ENCODE peak calls at places on chromosomes 4 and X, in eight cellular contexts. M is HCT116, A is GM23338, H is hepatocyte, F is GM23248, R is PC-3, B is neural progenitor cell, V is SK-N-SH. L is an unnamed sample. For H3K27me3, the result is how much of the 10 kb centered on the place peaks cover.

GRCh38 chrX:111322231-111322855 is 52.1 kb upstream of the CAPN6 start:
- DNase-seq in R (no peak), B (peak), M (no peak), A (no peak), V (no peak), F (no peak), H (no peak), L (no peak)

GRCh38 chr4:188399834-188400233 is 260.6 kb downstream of the TRIML1 start:
- DNase-seq in F (no peak), V (no peak), A (peak), H (peak), R (no peak), B (no peak), M (no peak), L (no peak)

GRCh38 chr4:87228561-87228860 is 8.1 kb upstream of the KLHL8 start:
- DNase-seq in M (no peak), R (no peak), F (no peak), H (peak), V (no peak), B (no peak), A (no peak), L (no peak)

GRCh38 chr4:152171556-152171955 is 364.3 kb downstream of the FBXW7 start:
- DNase-seq in R (no peak), H (no peak), B (no peak), V (no peak), M (no peak), A (no peak), F (no peak), L (no peak)

GRCh38 chrX:44705817-44706551 is 137.8 kb upstream of the DUSP21 start:
- DNase-seq in F (no peak), R (no peak), V (no peak), H (peak), A (no peak), B (no peak), M (no peak), L (no peak)

GRCh38 chr4:76585897-76586360 is 150.9 kb downstream of the SHROOM3 start:
- DNase-seq in M (peak), A (peak), H (peak), B (peak), V (no peak), R (peak), F (peak), L (peak)

GRCh38 chrX:40459576-40460158 is 121.1 kb upstream of the ATP6AP2 start:
- DNase-seq in H (no peak), R (no peak), V (peak), F (no peak), B (peak), A (peak), M (no peak), L (no peak)

GRCh38 chrX:9532349-9532748 is 67.5 kb downstream of the TBL1X start:
- DNase-seq in F (no peak), V (no peak), A (no peak), M (no peak), R (no peak), H (no peak), B (no peak), L (no peak)

GRCh38 chr4:72208421-72209075 is 176.7 kb downstream of the NPFFR2 start:
- DNase-seq in R (peak), V (no peak), A (no peak), H (no peak), F (peak), B (no peak), M (no peak), L (no peak)

GRCh38 chrX:150849996-150850720 is 48.3 kb downstream of the CD99L2 start:
- DNase-seq in R (no peak), V (no peak), B (no peak), M (no peak), H (no peak), A (no peak), F (peak), L (no peak)

GRCh38 chr4:72613959-72614358 is 44.9 kb upstream of the ADAMTS3 start:
- DNase-seq in B (peak), M (no peak), R (no peak), A (no peak), F (no peak), H (no peak), V (no peak), L (no peak)

GRCh38 chr4:37188100-37188499 is 56.4 kb upstream of the NWD2 start:
- DNase-seq in M (peak), B (peak), F (no peak), H (no peak), R (peak), V (peak), A (peak), L (peak)

GRCh38 chr4:82984459-82984858 is 26.2 kb downstream of the LIN54 start:
- DNase-seq in V (no peak), M (peak), H (no peak), A (peak), B (no peak), R (peak), F (peak), L (no peak)

GRCh38 chrX:68504237-68504636 is 5.4 kb downstream of the YIPF6 start:
- DNase-seq in R (peak), B (no peak), F (peak), V (no peak), H (no peak), A (no peak), M (no peak), L (no peak)

GRCh38 chr4:83329521-83330105 is 5.0 kb downstream of the HPSE start:
- DNase-seq in H (peak), R (peak), B (no peak), M (no peak), F (peak), V (no peak), A (no peak), L (no peak)

GRCh38 chr4:94892051-94892450 is 134.3 kb downstream of the BMPR1B start:
- DNase-seq in H (no peak), F (no peak), B (no peak), A (no peak), V (no peak), R (peak), M (no peak), L (no peak)

GRCh38 chr4:7351014-7351413 is 83.7 kb downstream of the PSAPL1 start:
- DNase-seq in B (no peak), H (no peak), F (no peak), V (no peak), M (no peak), A (no peak), R (no peak), L (no peak)

GRCh38 chr4:17814140-17814539 is 3.4 kb downstream of the NCAPG start:
- DNase-seq in H (no peak), M (no peak), R (peak), A (no peak), V (no peak), B (no peak), F (peak), L (no peak)

GRCh38 chr4:126251169-126251568 is 936.4 kb downstream of the FAT4 start:
- DNase-seq in R (no peak), V (no peak), B (no peak), F (no peak), M (no peak), H (no peak), A (no peak), L (no peak)

GRCh38 chr4:42018451-42018850 is 28.1 kb downstream of the SLC30A9 start:
- DNase-seq in B (no peak), F (no peak), A (no peak), M (no peak), V (peak), H (no peak), R (no peak), L (no peak)

GRCh38 chr4:93657527-93657926 is 171.0 kb upstream of the ATOH1 start:
- DNase-seq in A (no peak), B (peak), M (no peak), F (no peak), V (no peak), H (no peak), R (no peak), L (no peak)

GRCh38 chr4:56622176-56622575 is 58.9 kb downstream of the HOPX start:
- DNase-seq in V (no peak), F (no peak), R (peak), M (no peak), A (no peak), H (no peak), B (no peak), L (no peak)

DNA sequence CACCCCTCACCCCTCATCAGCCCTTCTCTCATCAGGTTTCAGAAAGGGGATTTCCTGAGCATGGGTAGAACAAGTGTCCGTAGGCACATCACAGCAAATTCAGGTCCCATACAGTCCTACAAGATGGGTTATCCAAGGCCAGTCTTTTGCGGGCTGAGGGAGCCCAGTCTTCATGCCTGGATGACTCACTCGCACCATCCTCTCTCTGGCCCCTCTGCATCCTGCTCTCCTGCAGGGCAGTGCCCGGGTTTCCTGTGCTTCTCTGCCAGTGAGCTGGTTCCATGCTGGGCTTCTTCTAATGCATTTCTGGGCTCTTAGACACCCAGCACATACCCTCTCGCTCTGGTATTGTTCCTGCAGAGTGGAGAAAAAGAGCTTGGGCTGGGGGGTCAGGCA is 7.3 kb upstream of the INTS6L start:
- DNase-seq in V (no peak), R (no peak), M (no peak), F (no peak), H (no peak), B (no peak), A (no peak), L (no peak)
- TF ChIP-seq EZH2phosphoT487 in V (no peak), R (no peak), M (no peak), F (no peak), H (no peak), B (no peak), A (no peak), L (no peak)

DNA sequence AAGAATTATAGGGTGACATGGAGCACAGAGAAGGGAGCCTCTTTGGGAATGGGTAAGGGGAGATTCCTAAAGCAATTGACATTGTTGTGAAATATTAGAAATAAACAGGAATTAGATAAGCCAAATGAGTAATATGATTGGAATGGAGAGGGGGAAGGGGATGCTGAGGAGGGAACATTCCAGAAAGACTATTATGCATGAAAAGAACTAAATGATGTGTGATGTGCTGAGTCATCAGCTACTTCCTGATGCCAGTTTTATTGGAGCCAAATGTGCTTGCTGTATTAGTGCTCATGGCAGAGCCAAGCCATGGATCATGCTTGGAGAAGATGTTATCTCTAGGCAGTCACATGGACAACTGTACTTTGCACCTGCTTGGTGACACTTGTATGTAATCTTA is 189.0 kb upstream of the HCCS start:
- DNase-seq in H (peak), B (no peak), V (no peak), A (no peak), F (peak), M (no peak), R (peak), L (no peak)
- H2AFZ ChIP-seq in H (no peak), B (no peak), V (no peak), A (no peak), F (no peak), M (no peak), R (no peak), L (no peak)

GRCh38 chr4:10958226-10958856 is 273.8 kb upstream of the CLNK start:
- DNase-seq in V (no peak), A (peak), R (no peak), H (no peak), B (no peak), M (no peak), F (no peak), L (no peak)

GRCh38 chr4:10962246-10962645 is 277.7 kb upstream of the CLNK start:
- DNase-seq in V (no peak), M (no peak), A (no peak), F (no peak), B (no peak), H (no peak), R (no peak), L (no peak)

GRCh38 chr4:10960386-10960785 is 275.8 kb upstream of the CLNK start:
- DNase-seq in V (no peak), R (no peak), M (no peak), B (no peak), H (no peak), A (no peak), F (no peak), L (no peak)

GRCh38 chr4:10965196-10965595 is 280.6 kb upstream of the CLNK start:
- DNase-seq in B (no peak), H (no peak), A (no peak), R (no peak), M (no peak), V (no peak), F (no peak), L (no peak)

GRCh38 chr4:10963958-10964705 is 279.6 kb upstream of the CLNK start:
- DNase-seq in R (no peak), B (peak), M (no peak), H (no peak), V (no peak), F (no peak), A (peak), L (no peak)
- H3K27me3 ChIP-seq in R (under half), B (under half), M (under half), H (under half), V (under half), F (under half), A (under half), L (under half)

DNA sequence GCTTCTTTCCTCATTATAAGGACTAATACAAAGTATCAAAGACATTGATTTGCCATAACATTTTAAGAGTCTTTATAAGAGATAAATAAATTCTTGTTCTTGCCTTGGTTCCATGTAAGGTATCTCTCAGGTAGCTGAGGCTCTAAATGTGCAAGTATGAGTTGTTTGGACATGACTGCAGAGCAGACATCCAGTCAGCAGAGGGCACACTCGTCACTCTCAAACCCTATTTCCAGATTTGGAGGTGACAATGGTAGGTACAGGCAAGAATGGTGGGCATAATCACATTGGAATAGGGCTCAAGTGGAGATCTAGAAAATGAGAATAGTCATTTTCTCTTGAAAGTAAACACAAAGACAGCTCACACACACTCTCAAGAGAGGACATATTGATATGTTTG is 133.3 kb upstream of the ZIC3 start:
- DNase-seq in B (peak), A (peak), V (peak), F (no peak), R (peak), H (no peak), M (no peak), L (peak)
- TF ChIP-seq EZH2phosphoT487 in B (no peak), A (no peak), V (no peak), F (no peak), R (no peak), H (no peak), M (no peak), L (no peak)

GRCh38 chr4:14877246-14878220 is 124.7 kb upstream of the CPEB2 start:
- DNase-seq in V (peak), H (no peak), R (no peak), F (no peak), M (no peak), B (no peak), A (no peak), L (no peak)
- H2AFZ ChIP-seq in V (no peak), H (no peak), R (no peak), F (no peak), M (no peak), B (no peak), A (no peak), L (no peak)

DNA sequence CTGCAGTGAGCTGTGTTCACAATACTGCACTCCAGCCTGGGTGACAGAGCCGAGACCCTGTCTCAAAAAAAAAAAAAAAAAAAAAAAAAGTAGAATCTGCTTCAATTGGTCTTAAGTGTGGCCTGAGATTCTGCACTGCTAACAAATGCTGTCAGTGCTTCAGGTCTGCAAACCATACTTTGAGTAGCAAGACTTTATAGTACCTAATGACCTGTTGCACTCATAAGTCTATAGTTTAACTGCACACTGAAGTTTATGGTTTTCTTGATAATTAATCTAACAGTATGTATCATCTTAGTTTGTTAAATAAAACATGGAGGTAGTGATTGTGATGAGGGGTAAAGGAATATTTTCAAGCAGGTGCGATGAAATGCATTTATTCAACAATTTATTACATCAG is 135.6 kb downstream of the STAG2 start:
- DNase-seq in B (no peak), A (no peak), F (no peak), V (no peak), H (no peak), M (no peak), R (no peak), L (no peak)
- H3K27me3 ChIP-seq in B (under half), A (under half), F (under half), V (under half), H (under half), M (under half), R (under half), L (under half)

GRCh38 chr4:10738826-10739489 is 54.4 kb upstream of the CLNK start:
- DNase-seq in M (no peak), V (no peak), R (no peak), F (no peak), H (no peak), B (no peak), A (no peak), L (no peak)
- TF ChIP-seq EZH2phosphoT487 in M (no peak), V (no peak), R (no peak), F (no peak), H (no peak), B (no peak), A (no peak), L (no peak)